ENCODE peak calls at places on chromosome 2, in six cellular contexts. K is Peyer's patch; E is tibial artery; L is lower lobe of right lung; U is astrocyte; M is CD4-positive, alpha-beta memory T cell. V is an unnamed sample. For H3K36me3 and H3K4me1, the result is how much of the 10 kb centered on the place peaks cover.

GRCh38 chr2:72915076-72915906 is 2.0 kb upstream of the EMX1 start:
- DNase-seq in K (no peak), E (peak), L (no peak), U (no peak), M (no peak), V (peak)

GRCh38 chr2:86442642-86443005 is 1.5 kb downstream of the KDM3A start:
- DNase-seq in K (peak), E (peak), L (peak), U (peak), M (peak), V (peak)

GRCh38 chr2:96157649-96158553 is 12.7 kb upstream of the DUSP2 start:
- DNase-seq in K (peak), E (no peak), L (peak), U (no peak), M (peak), V (no peak)

GRCh38 chr2:119753041-119753929 is 6.4 kb upstream of the PTPN4 start:
- DNase-seq in K (no peak), E (no peak), L (no peak), U (no peak), M (peak), V (no peak)

GRCh38 chr2:1233280-1233679 is 180.0 kb upstream of the TPO start:
- DNase-seq in K (no peak), E (no peak), L (peak), U (no peak), M (no peak), V (no peak)

GRCh38 chr2:64228126-64228678 is 84.0 kb upstream of the PELI1 start:
- DNase-seq in K (peak), E (peak), L (peak), U (peak), M (peak), V (peak)

GRCh38 chr2:109670556-109671411 is 56.6 kb downstream of the SOWAHC start:
- DNase-seq in K (no peak), E (peak), L (no peak), U (no peak), M (no peak), V (no peak)

GRCh38 chr2:70748002-70748779 is 19.8 kb downstream of the ADD2 start:
- DNase-seq in K (no peak), E (no peak), L (no peak), U (no peak), M (no peak), V (no peak)

GRCh38 chr2:5937865-5938565 is 245.8 kb downstream of the SOX11 start:
- DNase-seq in K (no peak), E (no peak), L (no peak), U (peak), M (no peak), V (no peak)

GRCh38 chr2:180715044-180715443 is 265.4 kb upstream of the UBE2E3 start:
- DNase-seq in K (no peak), E (no peak), L (no peak), U (no peak), M (no peak), V (no peak)

GRCh38 chr2:224126001-224126400 is 86.9 kb upstream of the SERPINE2 start:
- DNase-seq in K (no peak), E (no peak), L (no peak), U (no peak), M (no peak), V (no peak)

GRCh38 chr2:202136526-202136925 is 63.5 kb downstream of the KIAA2012 start:
- DNase-seq in K (no peak), E (no peak), L (no peak), U (no peak), M (no peak), V (no peak)

GRCh38 chr2:150681120-150681796 is 193.8 kb upstream of the RND3 start:
- DNase-seq in K (no peak), E (no peak), L (no peak), U (peak), M (no peak), V (no peak)

GRCh38 chr2:31318360-31319336 is 84.7 kb downstream of the EHD3 start:
- DNase-seq in K (peak), E (no peak), L (peak), U (peak), M (peak), V (no peak)

DNA sequence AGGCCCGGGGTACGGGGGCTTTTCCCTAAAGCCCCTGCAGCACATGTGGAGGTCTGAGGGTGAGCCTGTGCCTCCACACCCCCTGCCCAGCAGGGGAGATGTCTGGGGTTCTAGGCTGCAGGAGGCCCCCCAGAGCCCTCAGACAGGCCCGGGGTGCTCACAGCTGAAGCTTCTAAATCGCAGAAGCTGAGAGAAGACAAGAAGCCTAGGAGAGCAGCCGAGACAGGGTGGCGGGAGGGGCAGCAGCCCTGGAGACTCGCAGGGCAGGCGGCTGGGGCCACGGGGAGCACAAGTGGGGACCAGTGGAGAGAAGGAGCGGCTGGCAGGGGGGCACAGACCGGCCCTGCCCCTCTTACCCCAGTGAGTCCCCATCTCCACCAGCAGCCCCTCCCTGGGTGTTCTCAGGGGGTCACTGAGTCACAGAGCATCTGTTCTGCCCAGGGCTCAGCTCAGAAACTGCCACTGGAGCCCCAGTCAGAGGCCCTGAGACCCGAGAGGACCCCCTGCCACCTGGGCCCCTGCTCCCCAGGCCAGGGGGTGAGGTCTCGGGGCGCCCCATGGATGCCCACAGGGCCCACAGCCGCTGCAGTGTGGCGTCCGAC is 26.1 kb downstream of the GPC1 start:
- DNase-seq in K (no peak), E (peak), L (peak), U (no peak), M (no peak), V (no peak)
- H3K36me3 ChIP-seq in K (under half), E (under half), L (under half), U (under half), M (under half), V (under half)

DNA sequence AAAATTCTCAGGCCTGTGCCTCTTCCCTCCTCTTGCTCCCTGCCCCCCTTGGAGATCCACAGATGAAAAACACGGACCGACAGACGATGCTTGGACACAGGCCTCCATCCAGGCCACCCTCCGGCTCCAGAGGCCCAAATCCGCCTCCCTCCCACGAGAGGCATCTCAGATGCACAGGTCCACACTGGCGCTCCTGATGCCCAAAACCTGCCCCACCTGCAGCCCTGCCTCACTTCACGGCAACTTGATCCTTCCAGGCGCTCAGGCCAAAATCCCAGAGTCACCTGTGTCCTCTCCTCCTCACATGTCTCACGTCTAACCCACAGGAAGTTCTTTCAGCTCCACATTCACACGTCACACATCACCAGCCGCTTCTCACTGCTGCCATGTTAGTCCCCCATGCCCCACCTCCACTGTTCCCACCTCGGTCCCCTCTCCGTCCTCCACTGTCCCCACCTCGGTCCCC is 7.2 kb upstream of the RAB17 start:
- DNase-seq in K (no peak), E (no peak), L (no peak), U (no peak), M (no peak), V (no peak)
- H3K4me1 ChIP-seq in K (under half), E (under half), L (under half), U (under half), M (under half), V (under half)

DNA sequence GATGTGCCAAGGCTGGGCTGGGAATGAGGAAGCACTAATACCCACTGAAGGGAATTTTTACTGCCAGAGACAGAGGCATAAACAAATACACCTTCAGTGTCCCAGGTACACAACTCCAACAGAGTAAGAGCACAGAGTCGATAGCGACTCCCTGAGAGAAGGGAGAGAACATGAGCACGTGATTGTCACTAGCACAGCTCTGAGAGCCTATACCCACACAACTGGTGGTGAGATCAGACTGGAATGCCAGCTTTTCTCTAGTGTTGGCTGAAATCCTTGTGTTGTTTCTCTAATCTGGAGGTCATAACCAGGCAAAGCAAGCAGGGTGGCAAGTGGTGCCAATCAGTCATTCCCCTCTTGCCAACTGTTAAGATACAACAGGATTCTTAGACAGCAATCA is 377.2 kb downstream of the CNTNAP5 start:
- DNase-seq in K (no peak), E (no peak), L (no peak), U (no peak), M (no peak), V (no peak)
- H3K4me3 ChIP-seq in K (no peak), E (no peak), L (no peak), U (no peak), M (no peak), V (no peak)

GRCh38 chr2:218259099-218259921 is 1.5 kb upstream of the GPBAR1 start:
- DNase-seq in K (no peak), E (peak), L (peak), U (peak), M (no peak), V (peak)

GRCh38 chr2:218252509-218253247 is 8.1 kb upstream of the GPBAR1 start:
- DNase-seq in K (no peak), E (no peak), L (no peak), U (peak), M (no peak), V (no peak)

GRCh38 chr2:218257390-218257981 is 3.3 kb upstream of the GPBAR1 start:
- DNase-seq in K (peak), E (peak), L (peak), U (no peak), M (peak), V (no peak)

GRCh38 chr2:218256612-218257350 is 4.0 kb upstream of the GPBAR1 start:
- DNase-seq in K (no peak), E (peak), L (no peak), U (no peak), M (no peak), V (no peak)

GRCh38 chr2:218255441-218255840 is 5.4 kb upstream of the GPBAR1 start:
- DNase-seq in K (no peak), E (no peak), L (no peak), U (peak), M (no peak), V (no peak)
- H3K36me3 ChIP-seq in K (half or more), E (half or more), L (half or more), U (half or more), M (half or more), V (under half)

GRCh38 chr2:241158546-241158900 is 8.3 kb downstream of the PPP1R7 start:
- DNase-seq in K (no peak), E (no peak), L (no peak), U (no peak), M (no peak), V (no peak)
- H3K4me1 ChIP-seq in K (under half), E (under half), L (under half), U (under half), M (under half), V (under half)

GRCh38 chr2:241564596-241565411 is 6.3 kb downstream of the BOK start:
- DNase-seq in K (no peak), E (peak), L (peak), U (no peak), M (no peak), V (no peak)

GRCh38 chr2:241562269-241562891 is 3.8 kb downstream of the BOK start:
- DNase-seq in K (no peak), E (no peak), L (peak), U (no peak), M (no peak), V (no peak)

GRCh38 chr2:241563981-241564595 is 5.5 kb downstream of the BOK start:
- DNase-seq in K (no peak), E (peak), L (peak), U (no peak), M (no peak), V (no peak)

GRCh38 chr2:241563031-241563507 is 4.5 kb downstream of the BOK start:
- DNase-seq in K (no peak), E (peak), L (peak), U (no peak), M (no peak), V (no peak)

DNA sequence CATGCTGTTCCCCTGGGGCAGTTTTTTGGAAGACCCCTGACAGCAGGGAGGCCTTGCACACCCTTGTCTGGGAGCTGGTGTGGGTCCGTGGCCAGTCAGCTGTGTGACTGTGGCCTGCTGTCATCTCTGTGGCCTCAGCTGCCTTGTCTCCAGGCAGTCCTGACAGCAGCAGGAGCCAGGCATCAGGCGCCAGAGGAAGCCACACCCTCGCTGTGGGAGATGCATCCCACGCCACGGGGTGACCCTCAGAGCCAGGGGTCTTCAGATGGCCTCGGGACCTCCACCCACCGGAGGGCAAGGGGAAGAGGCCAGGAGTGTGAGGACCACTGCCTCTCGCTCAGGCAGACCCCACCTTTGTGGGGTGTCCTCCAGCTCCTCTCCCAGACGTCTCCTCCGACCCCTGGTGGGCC is 5.0 kb downstream of the BOK start:
- DNase-seq in K (no peak), E (no peak), L (peak), U (no peak), M (no peak), V (peak)
- H3K4me3 ChIP-seq in K (no peak), E (no peak), L (no peak), U (no peak), M (no peak), V (no peak)

DNA sequence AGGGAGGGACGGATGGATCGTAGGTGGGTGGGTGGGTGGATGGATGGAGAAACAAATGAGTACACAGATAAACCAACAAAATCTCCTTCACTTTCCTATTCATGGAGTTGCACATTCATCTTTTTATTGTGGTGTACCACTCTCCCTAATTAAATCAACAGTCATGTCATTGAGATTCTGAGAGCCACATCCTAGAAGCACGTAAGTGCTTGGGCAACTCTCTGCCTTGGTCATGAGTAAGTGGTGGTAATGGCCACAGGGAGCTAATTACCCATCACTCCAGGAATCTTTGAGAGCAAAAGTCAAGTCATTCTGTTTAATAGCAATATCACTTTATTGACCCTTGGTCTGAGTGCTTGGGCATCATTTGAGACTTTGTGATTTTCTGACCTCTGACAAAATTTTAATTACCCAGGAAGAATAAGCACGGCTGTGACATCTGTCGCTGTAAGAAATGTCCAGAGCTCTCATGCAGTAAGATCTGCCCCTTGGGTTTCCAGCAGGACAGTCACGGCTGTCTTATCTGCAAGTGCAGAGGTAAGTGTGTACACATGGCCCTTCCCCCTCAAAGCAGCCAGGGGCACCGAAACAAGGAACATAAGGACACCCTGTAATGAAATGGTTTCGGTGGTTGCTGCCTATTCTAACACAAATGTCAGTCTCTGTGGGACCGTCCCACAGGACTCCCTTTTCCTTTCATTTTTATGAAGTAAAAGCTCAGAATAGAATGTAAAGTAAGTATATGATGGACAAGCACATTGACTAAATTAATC is 85.9 kb downstream of the FEZ2 start:
- DNase-seq in K (no peak), E (no peak), L (no peak), U (peak), M (no peak), V (no peak)
- H3K36me3 ChIP-seq in K (under half), E (half or more), L (half or more), U (half or more), M (under half), V (under half)

GRCh38 chr2:173959909-173960308 is 5.3 kb downstream of the SP3 start:
- DNase-seq in K (no peak), E (no peak), L (no peak), U (no peak), M (no peak), V (no peak)
- H3K4me1 ChIP-seq in K (under half), E (under half), L (half or more), U (under half), M (half or more), V (under half)

DNA sequence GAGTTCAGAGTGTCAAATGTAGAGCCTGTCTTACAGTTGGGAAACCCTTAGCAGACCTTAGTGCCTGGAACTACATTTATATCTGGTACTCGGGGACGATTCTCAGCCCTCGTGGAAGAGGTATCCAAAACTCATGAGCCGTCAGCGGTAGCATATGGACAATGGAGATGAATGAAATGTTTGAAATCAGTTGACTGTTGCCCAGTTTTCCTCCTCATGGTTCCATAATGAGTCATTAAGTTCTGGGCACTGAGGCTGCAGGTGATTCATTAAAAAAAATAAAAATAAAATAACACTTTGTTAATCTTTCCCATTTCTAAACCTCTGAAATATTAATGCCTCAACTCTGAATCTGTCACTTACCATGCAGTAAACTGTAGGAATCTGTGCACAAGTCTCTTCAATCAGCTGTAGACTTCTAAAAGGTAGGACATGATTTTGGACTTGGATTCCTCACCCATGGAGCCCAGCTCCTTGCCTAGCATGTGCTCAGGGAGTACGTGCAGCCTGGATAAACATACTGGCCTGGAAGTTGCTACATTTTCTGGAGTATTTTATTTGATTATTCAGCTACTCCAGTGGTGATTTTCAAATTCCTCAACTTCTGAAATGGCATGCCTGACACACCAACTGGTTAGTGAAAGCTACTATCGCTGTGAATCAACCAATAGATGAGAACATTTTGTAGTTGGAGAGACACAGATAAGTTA is 979.2 kb downstream of the CNTNAP5 start:
- DNase-seq in K (no peak), E (no peak), L (no peak), U (peak), M (no peak), V (no peak)
- H3K4me3 ChIP-seq in K (no peak), E (no peak), L (no peak), U (no peak), M (no peak), V (no peak)

GRCh38 chr2:124602759-124603158 is 577.7 kb downstream of the CNTNAP5 start:
- DNase-seq in K (no peak), E (no peak), L (no peak), U (no peak), M (no peak), V (no peak)
- H3K36me3 ChIP-seq in K (under half), E (under half), L (under half), U (under half), M (under half), V (under half)